ENCODE peak calls at places on chromosomes 7 and 10, in five cellular contexts. U is H1, X is HepG2, J is K562, W is GM12878. E is an unnamed sample.

GRCh38 chr7:45028920-45029344 is 28.9 kb downstream of the CCM2 start:
- DNase-seq in U (no peak), W (no peak), J (no peak), X (no peak), E (no peak)

GRCh38 chr7:134421998-134422397 is 36.9 kb downstream of the AKR1B1 start:
- DNase-seq in W (no peak), U (no peak), J (no peak), X (no peak), E (no peak)

GRCh38 chr7:99308461-99309074 is 17.1 kb upstream of the ARPC1A start:
- DNase-seq in X (no peak), U (no peak), W (no peak), J (no peak), E (no peak)

GRCh38 chr7:32477649-32477980 is 12.6 kb downstream of the LSM5 start:
- DNase-seq in J (no peak), W (no peak), U (no peak), X (no peak), E (no peak)

GRCh38 chr7:84492565-84493034 is 298.0 kb upstream of the SEMA3A start:
- DNase-seq in U (no peak), J (no peak), X (no peak), W (no peak), E (no peak)

GRCh38 chr10:69484736-69485135 is 33.5 kb downstream of the TSPAN15 start:
- DNase-seq in X (no peak), W (no peak), U (no peak), J (no peak), E (no peak)

GRCh38 chr7:47724335-47724982 is 142.5 kb upstream of the TNS3 start:
- DNase-seq in X (peak; percentile 83), J (no peak), U (no peak), W (no peak), E (no peak)

GRCh38 chr10:78520737-78521430 is 487.2 kb downstream of the RPS24 start:
- DNase-seq in J (no peak), U (no peak), X (peak; percentile 96), W (no peak), E (peak; percentile 62)

DNA sequence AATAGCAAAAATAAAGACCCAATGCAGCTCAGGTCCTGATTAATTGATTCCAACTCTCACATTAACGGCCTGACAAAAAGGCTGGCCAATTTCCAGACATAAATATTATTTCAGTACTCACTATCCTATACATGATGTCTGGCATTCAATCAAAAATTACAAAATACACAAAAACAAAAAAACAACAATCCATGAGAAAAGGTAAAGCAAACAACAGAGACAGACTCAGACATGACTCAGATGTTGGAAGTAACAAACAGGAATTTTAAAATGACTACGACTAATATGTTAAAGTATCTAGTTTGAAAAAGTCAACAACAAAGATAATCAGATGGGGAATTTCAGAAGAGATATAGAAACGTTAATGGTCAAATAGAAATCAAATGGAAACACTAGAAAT is 152.8 kb downstream of the AMPH start:
- DNase-seq in U (no peak), J (no peak), W (no peak), X (no peak), E (no peak)
- TF ChIP-seq ZNF274 in U (no peak), J (no peak), W (no peak), X (no peak), E (no peak)

GRCh38 chr10:123272171-123272570 is 118.0 kb downstream of the BUB3 start:
- DNase-seq in W (no peak), U (no peak), J (no peak), X (no peak), E (no peak)
- TF ChIP-seq CTCF in W (no peak), U (peak; percentile 45), J (peak; percentile 37), X (peak; percentile 37), E (peak; percentile 48)

GRCh38 chr7:111744501-111745155 is 182.3 kb upstream of the IMMP2L start:
- DNase-seq in U (no peak), X (no peak), J (no peak), W (no peak), E (no peak)
- TF ChIP-seq POLR2A in U (no peak), X (no peak), J (no peak), W (no peak), E (no peak)

DNA sequence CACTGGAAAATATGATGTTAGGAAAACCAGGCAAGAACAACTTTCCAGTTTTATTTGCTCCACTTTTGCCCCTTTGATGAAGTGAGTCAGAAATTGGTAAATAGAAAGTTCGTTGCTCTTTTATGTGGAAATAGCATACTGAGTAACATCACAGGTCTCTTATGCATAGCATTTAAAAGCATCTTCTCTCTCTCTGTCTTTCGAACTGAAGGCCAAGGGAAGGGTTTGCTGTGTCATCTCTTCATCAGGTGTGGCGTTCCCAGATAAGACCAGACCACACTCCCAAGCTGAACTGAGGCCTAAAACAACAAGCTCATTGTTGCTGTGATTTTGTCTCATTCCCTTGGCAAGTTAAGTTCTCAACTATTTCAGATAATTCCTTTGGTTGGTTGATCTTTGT is 131.8 kb upstream of the GRB10 start:
- DNase-seq in J (peak; percentile 12), X (peak; percentile 6), W (no peak), U (no peak), E (no peak)
- TF ChIP-seq ZNF274 in J (no peak), X (no peak), W (no peak), U (no peak), E (no peak)

DNA sequence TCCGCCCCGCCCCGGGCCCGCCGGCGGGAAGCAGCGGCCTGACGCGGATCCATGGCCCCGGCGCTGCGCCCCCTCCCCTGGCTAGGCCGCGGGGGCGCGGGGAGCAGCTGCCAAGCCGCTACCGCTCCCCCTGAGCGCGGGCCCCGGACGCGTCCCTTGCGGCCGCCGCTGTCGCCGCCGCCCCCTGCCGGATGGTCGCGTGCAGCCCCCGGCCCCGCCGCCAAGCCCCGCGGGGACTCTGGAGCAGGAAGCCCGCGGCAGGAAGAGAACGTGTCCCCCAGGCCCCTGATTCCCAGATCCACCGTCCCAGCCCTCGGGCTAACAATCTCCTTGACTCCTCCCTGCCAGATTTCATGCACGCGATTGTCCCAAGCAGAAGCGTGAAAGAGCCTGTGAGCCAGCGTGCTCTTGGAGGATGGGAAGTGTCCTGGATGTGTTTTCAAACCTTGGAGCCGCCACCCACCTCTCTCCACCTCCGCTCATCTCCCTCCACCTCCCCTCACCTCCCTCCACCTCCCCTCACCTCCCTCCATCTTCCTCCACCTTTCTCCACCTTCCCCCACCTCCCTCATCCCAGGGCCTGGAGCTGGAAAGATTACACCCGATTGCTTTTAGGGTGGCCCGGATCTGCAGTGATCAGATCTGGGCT is 419 bp upstream of the PRTFDC1 start:
- DNase-seq in W (no peak), U (no peak), X (no peak), J (peak; percentile 80), E (no peak)
- TF ChIP-seq CTCF in W (peak; percentile 53), U (peak; percentile 30), X (no peak), J (peak; percentile 37), E (no peak)

GRCh38 chr10:22325948-22326702 is 5.2 kb downstream of the BMI1 start:
- DNase-seq in X (no peak), W (no peak), U (no peak), J (no peak), E (no peak)
- TF ChIP-seq POLR2A in X (no peak), W (no peak), U (no peak), J (no peak), E (no peak)

GRCh38 chr7:620885-621284 is 101.2 kb upstream of the PDGFA start:
- DNase-seq in U (no peak), X (no peak), W (no peak), J (peak; percentile 43), E (no peak)

GRCh38 chr7:617614-618538 is 98.2 kb upstream of the PDGFA start:
- DNase-seq in W (no peak), U (no peak), X (peak; percentile 54), J (no peak), E (no peak)

GRCh38 chr7:620052-620451 is 100.4 kb upstream of the PDGFA start:
- DNase-seq in U (no peak), X (no peak), J (peak; percentile 21), W (no peak), E (no peak)

GRCh38 chr7:618539-619355 is 99.1 kb upstream of the PDGFA start:
- DNase-seq in W (no peak), X (peak; percentile 91), U (no peak), J (no peak), E (no peak)

GRCh38 chr7:619356-619840 is 99.8 kb upstream of the PDGFA start:
- DNase-seq in J (no peak), W (no peak), U (no peak), X (no peak), E (no peak)
- TF ChIP-seq ZNF274 in J (no peak), W (no peak), U (no peak), X (no peak), E (no peak)

DNA sequence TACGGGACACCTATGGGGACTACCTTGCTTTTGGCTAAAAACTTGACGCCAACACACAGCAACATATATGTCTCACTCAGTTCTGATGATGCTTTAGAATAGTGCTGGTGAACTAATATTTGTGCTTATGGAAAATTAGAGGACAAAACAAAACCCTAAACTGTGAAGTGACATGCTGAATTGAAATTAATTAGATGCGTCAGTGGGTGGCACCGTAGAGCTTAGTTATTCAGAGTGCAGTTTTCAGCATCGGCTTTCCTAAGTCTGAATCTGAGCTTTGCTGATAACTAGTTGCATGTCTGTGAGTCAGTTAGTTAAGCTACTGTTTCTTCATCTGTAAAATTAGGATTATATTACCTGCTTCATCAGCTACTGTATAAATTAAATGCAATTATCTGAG is 245.0 kb upstream of the SORCS1 start:
- DNase-seq in X (no peak), W (no peak), U (no peak), J (no peak), E (no peak)
- TF ChIP-seq CTCF in X (no peak), W (peak; percentile 64), U (peak; percentile 48), J (no peak), E (no peak)

GRCh38 chr7:8260871-8261707 is 878 bp downstream of the ICA1 start:
- DNase-seq in W (no peak), U (no peak), J (peak; percentile 28), X (no peak), E (no peak)
- TF ChIP-seq POLR2A in W (no peak), U (no peak), J (no peak), X (no peak), E (no peak)

DNA sequence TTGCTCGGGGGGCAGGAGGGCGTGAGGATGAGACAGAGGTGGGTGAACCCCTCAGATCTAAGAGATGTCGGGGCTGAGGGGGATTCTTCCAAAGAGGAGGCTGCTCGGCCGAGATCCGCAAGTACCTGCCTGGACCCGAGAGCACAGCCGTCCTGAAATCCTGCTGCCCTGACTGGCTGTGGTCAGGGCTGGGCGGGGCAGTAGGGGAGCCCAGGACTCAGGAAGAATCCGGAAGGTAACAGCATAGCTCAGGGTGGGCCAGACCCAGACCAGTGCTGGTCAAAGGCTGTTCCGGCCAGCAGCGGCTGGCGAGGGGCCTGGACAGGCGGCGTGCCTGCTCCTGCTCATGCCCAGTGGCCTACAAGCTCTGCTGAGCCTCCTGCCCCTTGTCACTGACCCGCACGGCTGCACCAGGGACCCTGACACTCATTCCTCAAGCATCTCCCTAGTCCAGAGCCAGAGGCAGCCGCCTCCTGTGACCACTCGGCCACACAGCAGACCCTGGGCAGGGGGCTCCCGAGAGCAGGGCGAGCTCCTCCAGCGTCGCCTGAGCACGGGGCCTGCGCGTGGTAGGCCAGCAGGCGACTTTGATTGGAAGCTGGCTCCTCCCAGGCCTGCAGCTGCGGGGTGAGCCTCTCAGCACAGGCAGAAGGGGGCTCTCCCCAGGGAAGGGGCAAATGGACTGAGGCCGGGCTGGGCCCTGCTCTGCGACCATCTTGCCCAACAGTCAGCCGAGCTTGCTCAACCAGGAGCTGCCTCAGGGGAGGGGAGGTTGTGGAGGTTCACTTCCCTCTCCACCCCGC is 3.1 kb upstream of the ADAP1 start:
- DNase-seq in W (no peak), J (no peak), X (peak; percentile 81), U (no peak), E (no peak)
- TF ChIP-seq ZNF274 in W (no peak), J (no peak), X (peak; percentile 83), U (no peak), E (no peak)

E was measured in HCT116.